ENCODE peak calls at places on chromosomes 5 and 9, in six cellular contexts. T is IMR-90, D is neuronal stem cell, J is H1, V is trophoblast cell, Z is H9. G is an unnamed sample.

GRCh38 chr5:64637144-64637543 is 53.2 kb upstream of the SHISAL2B start:
- DNase-seq in T (no peak), D (no peak), J (no peak), V (no peak), Z (no peak), G (no peak)

GRCh38 chr9:109477269-109478203 is 20.6 kb downstream of the PTPN3 start:
- DNase-seq in T (no peak), D (no peak), J (no peak), V (no peak), Z (no peak), G (no peak)

GRCh38 chr5:175201393-175201792 is 242.6 kb downstream of the DRD1 start:
- DNase-seq in T (peak; percentile 61), D (no peak), J (no peak), V (no peak), Z (no peak), G (no peak)

GRCh38 chr5:59430066-59430702 is 463.3 kb downstream of the PDE4D start:
- DNase-seq in T (no peak), D (no peak), J (no peak), V (no peak), Z (no peak), G (no peak)

GRCh38 chr5:171790408-171790807 is 4.8 kb downstream of the SMIM23 start:
- DNase-seq in T (no peak), D (no peak), J (no peak), V (no peak), Z (no peak), G (no peak)

GRCh38 chr5:31553863-31554262 is 21.8 kb downstream of the C5orf22 start:
- DNase-seq in T (peak; percentile 48), D (no peak), J (no peak), V (no peak), Z (no peak), G (no peak)

GRCh38 chr9:133099726-133100517 is 21.1 kb downstream of the RALGDS start:
- DNase-seq in T (no peak), D (no peak), J (no peak), V (no peak), Z (no peak), G (no peak)

GRCh38 chr5:88799976-88800375 is 83.0 kb downstream of the MEF2C start:
- DNase-seq in T (no peak), D (no peak), J (no peak), V (no peak), Z (no peak), G (no peak)

GRCh38 chr5:134086943-134087305 is 27.6 kb upstream of the TCF7 start:
- DNase-seq in T (no peak), D (no peak), J (no peak), V (no peak), Z (peak; percentile 20), G (no peak)

GRCh38 chr5:54944364-54944763 is 41.0 kb downstream of the ESM1 start:
- DNase-seq in T (peak; percentile 58), D (no peak), J (no peak), V (peak; percentile 7), Z (no peak), G (peak; percentile 45)

GRCh38 chr9:27933210-27934062 is 360.2 kb upstream of the C9orf72 start:
- DNase-seq in T (no peak), D (no peak), J (no peak), V (no peak), Z (no peak), G (no peak)

GRCh38 chr5:125967576-125967975 is 455.6 kb upstream of the GRAMD2B start:
- DNase-seq in T (no peak), D (no peak), J (no peak), V (no peak), Z (no peak), G (no peak)

GRCh38 chr9:123339666-123340414 is 16.2 kb upstream of the CRB2 start:
- DNase-seq in T (no peak), D (no peak), J (no peak), V (no peak), Z (no peak), G (no peak)

DNA sequence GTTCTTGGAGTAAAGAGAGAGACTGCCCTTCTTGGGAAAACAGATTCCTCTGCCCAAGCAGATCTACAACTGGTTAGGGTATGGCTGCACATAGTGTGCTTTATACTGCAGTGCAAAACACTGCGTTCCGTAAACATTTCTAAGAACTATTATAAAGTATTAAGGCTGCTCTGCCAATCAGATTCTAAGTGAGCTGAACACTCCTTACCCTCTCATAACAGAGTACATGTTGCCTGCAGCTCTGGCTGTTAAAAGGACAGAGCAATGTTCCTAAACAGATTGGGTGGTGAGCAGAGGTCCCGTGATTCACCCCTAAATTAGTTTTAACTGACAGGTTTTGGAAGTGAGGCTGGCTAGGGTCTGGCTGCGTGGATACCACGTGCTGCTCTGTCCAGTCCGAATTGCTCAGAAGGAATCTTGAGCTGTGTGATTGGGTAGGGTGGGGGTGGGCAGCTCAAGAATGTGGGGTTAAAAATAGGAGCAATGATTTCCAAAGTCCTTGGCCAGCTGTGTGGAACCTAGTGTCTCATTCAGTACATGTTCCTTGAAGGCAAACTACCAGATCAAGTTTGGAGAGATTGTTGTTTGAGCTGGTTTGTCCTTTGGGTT is 497.5 kb upstream of the CD180 start:
- DNase-seq in T (no peak), D (no peak), J (no peak), V (no peak), Z (no peak), G (peak; percentile 82)
- H2AFZ ChIP-seq in T (no peak overlapping the region), D (peak overlapping the region; percentile 54), J (no peak overlapping the region), V (no peak overlapping the region), Z (no peak overlapping the region), G (no peak overlapping the region)

GRCh38 chr5:34611829-34612415 is 44.2 kb upstream of the RAI14 start:
- DNase-seq in T (no peak), D (no peak), J (no peak), V (no peak), Z (no peak), G (no peak)

GRCh38 chr5:34608368-34608767 is 47.8 kb upstream of the RAI14 start:
- DNase-seq in T (no peak), D (no peak), J (no peak), V (no peak), Z (no peak), G (no peak)

GRCh38 chr5:34606101-34606500 is 50.0 kb upstream of the RAI14 start:
- DNase-seq in T (no peak), D (no peak), J (no peak), V (no peak), Z (no peak), G (no peak)

GRCh38 chr5:34610576-34610975 is 45.6 kb upstream of the RAI14 start:
- DNase-seq in T (no peak), D (peak; percentile 5), J (no peak), V (no peak), Z (no peak), G (no peak)

GRCh38 chr5:34609951-34610431 is 46.1 kb upstream of the RAI14 start:
- DNase-seq in T (peak; percentile 50), D (peak; percentile 17), J (no peak), V (no peak), Z (no peak), G (peak; percentile 31)
- H3K4me2 ChIP-seq in T (no peak overlapping the region), D (peak overlapping the region; percentile 26), J (no peak overlapping the region), V (no peak overlapping the region), Z (no peak overlapping the region), G (peak overlapping the region; percentile 33)

GRCh38 chr5:150142189-150142788 is 13.4 kb downstream of the PDGFRB start:
- DNase-seq in T (peak; percentile 22), D (no peak), J (no peak), V (peak; percentile 34), Z (no peak), G (peak; percentile 45)
- H3K4ac ChIP-seq in T (peak overlapping the region; percentile 100), D (no peak overlapping the region), J (no peak overlapping the region), V (peak overlapping the region; percentile 43), Z (no peak overlapping the region), G (peak overlapping the region; percentile 94)

GRCh38 chr5:76972670-76973069 is 19.8 kb downstream of the CRHBP start:
- DNase-seq in T (no peak), D (no peak), J (no peak), V (no peak), Z (no peak), G (no peak)
- H2AFZ ChIP-seq in T (no peak overlapping the region), D (no peak overlapping the region), J (no peak overlapping the region), V (no peak overlapping the region), Z (no peak overlapping the region), G (no peak overlapping the region)

DNA sequence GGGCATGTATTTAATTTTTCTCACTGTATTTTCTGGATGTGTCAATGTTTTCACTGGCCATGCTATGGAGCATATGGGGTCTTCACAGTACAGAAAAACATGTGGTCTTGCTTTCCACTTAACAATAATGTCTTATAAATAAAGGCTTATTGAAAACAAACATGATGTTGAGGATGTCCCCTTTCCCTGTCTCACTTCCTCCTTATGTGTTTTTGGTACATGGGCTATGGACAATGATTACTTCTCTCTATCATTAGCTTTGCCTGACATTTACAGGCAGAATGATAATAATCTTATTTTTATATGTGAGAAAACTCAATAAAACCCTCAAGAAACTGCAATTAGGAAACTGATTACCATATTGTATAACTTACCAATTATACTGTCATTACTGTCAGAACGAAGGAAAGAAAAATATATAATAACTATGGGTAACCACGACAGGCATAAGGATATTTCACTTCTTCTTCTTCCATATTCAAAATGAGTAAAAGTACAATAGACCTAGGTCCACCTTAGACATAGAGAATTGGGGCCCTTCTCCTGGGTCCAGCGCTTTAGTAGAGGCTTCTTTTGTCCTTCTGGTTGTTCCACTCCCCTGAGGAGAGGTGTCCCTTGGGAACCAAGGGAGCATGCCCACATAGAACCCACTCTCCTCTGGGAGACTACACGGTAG is 375.0 kb downstream of the MAN2A1 start:
- DNase-seq in T (no peak), D (no peak), J (no peak), V (no peak), Z (no peak), G (no peak)
- H3K4me2 ChIP-seq in T (no peak overlapping the region), D (no peak overlapping the region), J (no peak overlapping the region), V (no peak overlapping the region), Z (no peak overlapping the region), G (no peak overlapping the region)